ENCODE peak calls at places on chromosomes 3 and 15, in six cellular contexts. One of them, this sample, is unnamed.

GRCh38 chr3:117355566-117355965 is 646.0 kb downstream of the TUSC7 start:
- DNase-seq in CD8-positive, alpha-beta T cell: no peak
- DNase-seq in NCI-H1436: peak
- DNase-seq in T-helper 2 cell: no peak
- DNase-seq in upper lobe of left lung: no peak
- DNase-seq in AG09319: no peak
- DNase-seq in this sample: no peak

GRCh38 chr3:54822206-54822605 is 105.7 kb downstream of the LRTM1 start:
- DNase-seq in AG09319: peak
- DNase-seq in NCI-H1436: no peak
- DNase-seq in upper lobe of left lung: peak
- DNase-seq in T-helper 2 cell: no peak
- DNase-seq in CD8-positive, alpha-beta T cell: no peak
- DNase-seq in this sample: peak

GRCh38 chr15:100919481-100920405 is 586 bp downstream of the LRRK1 start:
- DNase-seq in NCI-H1436: no peak
- DNase-seq in upper lobe of left lung: no peak
- DNase-seq in AG09319: no peak
- DNase-seq in T-helper 2 cell: no peak
- DNase-seq in CD8-positive, alpha-beta T cell: no peak
- DNase-seq in this sample: peak

GRCh38 chr15:78702609-78703332 is 61.8 kb upstream of the CHRNB4 start:
- DNase-seq in T-helper 2 cell: no peak
- DNase-seq in NCI-H1436: no peak
- DNase-seq in CD8-positive, alpha-beta T cell: peak
- DNase-seq in AG09319: no peak
- DNase-seq in upper lobe of left lung: no peak
- DNase-seq in this sample: no peak

GRCh38 chr15:30062881-30063280 is 19.9 kb upstream of the GOLGA8J start:
- DNase-seq in upper lobe of left lung: no peak
- DNase-seq in T-helper 2 cell: no peak
- DNase-seq in CD8-positive, alpha-beta T cell: no peak
- DNase-seq in NCI-H1436: no peak
- DNase-seq in AG09319: no peak
- DNase-seq in this sample: peak

GRCh38 chr3:179450901-179451334 is 352 bp downstream of the GNB4 start:
- DNase-seq in CD8-positive, alpha-beta T cell: peak
- DNase-seq in T-helper 2 cell: no peak
- DNase-seq in upper lobe of left lung: no peak
- DNase-seq in AG09319: no peak
- DNase-seq in NCI-H1436: no peak
- DNase-seq in this sample: peak

GRCh38 chr15:96851613-96852012 is 521.1 kb downstream of the NR2F2 start:
- DNase-seq in upper lobe of left lung: no peak
- DNase-seq in NCI-H1436: no peak
- DNase-seq in T-helper 2 cell: no peak
- DNase-seq in AG09319: no peak
- DNase-seq in CD8-positive, alpha-beta T cell: no peak
- DNase-seq in this sample: peak

GRCh38 chr15:68252925-68253534 is 23.5 kb upstream of the CLN6 start:
- DNase-seq in CD8-positive, alpha-beta T cell: no peak
- DNase-seq in T-helper 2 cell: no peak
- DNase-seq in NCI-H1436: peak
- DNase-seq in upper lobe of left lung: peak
- DNase-seq in AG09319: no peak
- DNase-seq in this sample: peak

GRCh38 chr15:65731926-65732325 is 60.2 kb downstream of the DENND4A start:
- DNase-seq in T-helper 2 cell: no peak
- DNase-seq in NCI-H1436: no peak
- DNase-seq in AG09319: no peak
- DNase-seq in CD8-positive, alpha-beta T cell: no peak
- DNase-seq in upper lobe of left lung: no peak
- DNase-seq in this sample: no peak